ENCODE peak calls at places on chromosomes 4 and X, in eight cellular contexts. D, Q, T, N, Z, C, V and O are unnamed samples.

GRCh38 chr4:36709986-36710385 is 428.6 kb downstream of the DTHD1 start:
- DNase-seq in D (no peak), V (no peak), Q (no peak), C (no peak), T (no peak), N (no peak), Z (no peak), O (no peak)

GRCh38 chrX:40068048-40068447 is 29.7 kb downstream of the BCOR start:
- DNase-seq in T (no peak), Z (no peak), V (no peak), D (no peak), Q (no peak), C (no peak), N (no peak), O (no peak)

GRCh38 chr4:89836897-89837384 is at the start of gene SNCA:
- DNase-seq in D (peak), T (no peak), Z (peak), Q (peak), N (peak), C (peak), V (no peak), O (no peak)

GRCh38 chrX:40155617-40156471 is 58.1 kb upstream of the BCOR start:
- DNase-seq in C (no peak), N (no peak), Z (no peak), Q (no peak), V (no peak), T (no peak), D (no peak), O (no peak)

GRCh38 chr4:86963697-86964096 is 28.9 kb downstream of the AFF1 start:
- DNase-seq in D (no peak), C (no peak), Q (no peak), Z (no peak), V (no peak), N (no peak), T (no peak), O (no peak)

GRCh38 chrX:74346124-74346523 is 42.1 kb downstream of the ZCCHC13 start:
- DNase-seq in T (no peak), D (no peak), Q (no peak), Z (no peak), V (no peak), N (no peak), C (no peak), O (no peak)

GRCh38 chr4:98793658-98794057 is 135.2 kb upstream of the TSPAN5 start:
- DNase-seq in V (no peak), D (no peak), T (no peak), Z (no peak), C (no peak), Q (no peak), N (peak), O (no peak)

GRCh38 chr4:110208419-110208818 is 10.0 kb upstream of the ELOVL6 start:
- DNase-seq in Q (no peak), Z (no peak), N (no peak), C (no peak), V (no peak), T (no peak), D (no peak), O (no peak)

GRCh38 chr4:188680667-188681063 is 541.4 kb downstream of the TRIML1 start:
- DNase-seq in T (no peak), V (no peak), N (no peak), C (no peak), Z (no peak), D (no peak), Q (no peak), O (no peak)

GRCh38 chrX:12236156-12236555 is 97.9 kb downstream of the FRMPD4 start:
- DNase-seq in Q (no peak), T (no peak), V (no peak), N (no peak), C (no peak), Z (no peak), D (no peak), O (no peak)

GRCh38 chrX:112587194-112587593 is 92.5 kb downstream of the LHFPL1 start:
- DNase-seq in Z (no peak), Q (no peak), D (no peak), V (no peak), T (no peak), C (no peak), N (no peak), O (no peak)

GRCh38 chr4:178745203-178745602 is 1303.0 kb upstream of the AGA start:
- DNase-seq in Q (no peak), V (no peak), N (no peak), D (peak), Z (no peak), C (no peak), T (no peak), O (no peak)

GRCh38 chrX:552496-552895 is 78.1 kb upstream of the SHOX start:
- DNase-seq in Q (no peak), T (no peak), V (no peak), D (no peak), Z (no peak), C (no peak), N (no peak), O (no peak)

GRCh38 chr4:152535236-152535902 is 523 bp downstream of the FBXW7 start:
- DNase-seq in D (no peak), V (no peak), Z (peak), Q (peak), C (peak), N (no peak), T (peak), O (peak)

GRCh38 chr4:17814140-17814539 is 3.4 kb downstream of the NCAPG start:
- DNase-seq in Q (no peak), Z (no peak), T (no peak), C (no peak), D (no peak), V (no peak), N (no peak), O (no peak)

GRCh38 chrX:124829930-124830329 is 483.6 kb downstream of the SH2D1A start:
- DNase-seq in Z (no peak), C (no peak), N (no peak), Q (no peak), V (no peak), D (no peak), T (no peak), O (no peak)

GRCh38 chr4:2588259-2588658 is 51.8 kb downstream of the FAM193A start:
- DNase-seq in C (no peak), Q (no peak), Z (no peak), T (no peak), N (no peak), D (no peak), V (no peak), O (no peak)

GRCh38 chrX:19649227-19650009 is 134.1 kb upstream of the MAP3K15 start:
- DNase-seq in Z (no peak), N (no peak), T (no peak), C (no peak), Q (no peak), V (no peak), D (no peak), O (no peak)

GRCh38 chr4:54482529-54482961 is 175.2 kb upstream of the KIT start:
- DNase-seq in Z (no peak), D (no peak), T (no peak), C (no peak), N (no peak), V (no peak), Q (no peak), O (no peak)

GRCh38 chrX:16695079-16695676 is 17.3 kb downstream of the CTPS2 start:
- DNase-seq in D (peak), Q (peak), Z (no peak), N (no peak), V (peak), T (no peak), C (peak), O (peak)